ENCODE peak calls at places on chromosomes 2 and 18, in six cellular contexts. One of them, this sample, is unnamed.

GRCh38 chr2:42041377-42042127 is 6.3 kb upstream of the PKDCC start:
- DNase-seq in stimulated activated CD4-positive, alpha-beta T cell treated with anti-CD3 and anti-CD28 coated beads, Interleukin-4, amount 100 ng/mL, for 1 hour: no peak
- DNase-seq in DMS153: no peak
- DNase-seq in astrocyte of the spinal cord: no peak
- DNase-seq in NCI-H1694 treated with DMSO at 0.1 percent for 48 hours: no peak
- DNase-seq in ovary: no peak
- DNase-seq in this sample: no peak

GRCh38 chr2:22817197-22817596 is 567.8 kb upstream of the KLHL29 start:
- DNase-seq in stimulated activated CD4-positive, alpha-beta T cell treated with anti-CD3 and anti-CD28 coated beads, Interleukin-4, amount 100 ng/mL, for 1 hour: no peak
- DNase-seq in DMS153: no peak
- DNase-seq in astrocyte of the spinal cord: no peak
- DNase-seq in NCI-H1694 treated with DMSO at 0.1 percent for 48 hours: no peak
- DNase-seq in ovary: no peak
- DNase-seq in this sample: no peak

GRCh38 chr2:190405995-190406394 is 2.2 kb upstream of the MFSD6 start:
- DNase-seq in stimulated activated CD4-positive, alpha-beta T cell treated with anti-CD3 and anti-CD28 coated beads, Interleukin-4, amount 100 ng/mL, for 1 hour: no peak
- DNase-seq in DMS153: no peak
- DNase-seq in astrocyte of the spinal cord: no peak
- DNase-seq in NCI-H1694 treated with DMSO at 0.1 percent for 48 hours: no peak
- DNase-seq in ovary: no peak
- DNase-seq in this sample: no peak

GRCh38 chr2:61658841-61659780 is 121.0 kb upstream of the XPO1 start:
- DNase-seq in stimulated activated CD4-positive, alpha-beta T cell treated with anti-CD3 and anti-CD28 coated beads, Interleukin-4, amount 100 ng/mL, for 1 hour: no peak
- DNase-seq in DMS153: no peak
- DNase-seq in astrocyte of the spinal cord: peak; percentile 47
- DNase-seq in NCI-H1694 treated with DMSO at 0.1 percent for 48 hours: no peak
- DNase-seq in ovary: no peak
- DNase-seq in this sample: no peak

GRCh38 chr2:31889044-31889443 is 121.8 kb downstream of the MEMO1 start:
- DNase-seq in stimulated activated CD4-positive, alpha-beta T cell treated with anti-CD3 and anti-CD28 coated beads, Interleukin-4, amount 100 ng/mL, for 1 hour: no peak
- DNase-seq in DMS153: no peak
- DNase-seq in astrocyte of the spinal cord: no peak
- DNase-seq in NCI-H1694 treated with DMSO at 0.1 percent for 48 hours: no peak
- DNase-seq in ovary: no peak
- DNase-seq in this sample: no peak

GRCh38 chr18:67621025-67621713 is 104.6 kb upstream of the DSEL start:
- DNase-seq in stimulated activated CD4-positive, alpha-beta T cell treated with anti-CD3 and anti-CD28 coated beads, Interleukin-4, amount 100 ng/mL, for 1 hour: no peak
- DNase-seq in DMS153: no peak
- DNase-seq in astrocyte of the spinal cord: no peak
- DNase-seq in NCI-H1694 treated with DMSO at 0.1 percent for 48 hours: no peak
- DNase-seq in ovary: no peak
- DNase-seq in this sample: no peak

GRCh38 chr2:151007365-151007764 is 254.3 kb downstream of the RBM43 start:
- DNase-seq in stimulated activated CD4-positive, alpha-beta T cell treated with anti-CD3 and anti-CD28 coated beads, Interleukin-4, amount 100 ng/mL, for 1 hour: no peak
- DNase-seq in DMS153: no peak
- DNase-seq in astrocyte of the spinal cord: peak; percentile 27
- DNase-seq in NCI-H1694 treated with DMSO at 0.1 percent for 48 hours: no peak
- DNase-seq in ovary: no peak
- DNase-seq in this sample: no peak

GRCh38 chr2:240422683-240423329 is 12.7 kb upstream of the GPC1 start:
- DNase-seq in stimulated activated CD4-positive, alpha-beta T cell treated with anti-CD3 and anti-CD28 coated beads, Interleukin-4, amount 100 ng/mL, for 1 hour: no peak
- DNase-seq in DMS153: no peak
- DNase-seq in astrocyte of the spinal cord: no peak
- DNase-seq in NCI-H1694 treated with DMSO at 0.1 percent for 48 hours: no peak
- DNase-seq in ovary: no peak
- DNase-seq in this sample: no peak

GRCh38 chr2:138877421-138877820 is 97.2 kb upstream of the NXPH2 start:
- DNase-seq in stimulated activated CD4-positive, alpha-beta T cell treated with anti-CD3 and anti-CD28 coated beads, Interleukin-4, amount 100 ng/mL, for 1 hour: no peak
- DNase-seq in DMS153: no peak
- DNase-seq in astrocyte of the spinal cord: no peak
- DNase-seq in NCI-H1694 treated with DMSO at 0.1 percent for 48 hours: no peak
- DNase-seq in ovary: no peak
- DNase-seq in this sample: no peak

GRCh38 chr2:120861576-120862191 is 126.0 kb downstream of the GLI2 start:
- DNase-seq in stimulated activated CD4-positive, alpha-beta T cell treated with anti-CD3 and anti-CD28 coated beads, Interleukin-4, amount 100 ng/mL, for 1 hour: no peak
- DNase-seq in DMS153: no peak
- DNase-seq in astrocyte of the spinal cord: peak; percentile 56
- DNase-seq in NCI-H1694 treated with DMSO at 0.1 percent for 48 hours: no peak
- DNase-seq in ovary: no peak
- DNase-seq in this sample: no peak

GRCh38 chr2:31337197-31337596 is 77.3 kb downstream of the XDH start:
- DNase-seq in stimulated activated CD4-positive, alpha-beta T cell treated with anti-CD3 and anti-CD28 coated beads, Interleukin-4, amount 100 ng/mL, for 1 hour: no peak
- DNase-seq in DMS153: no peak
- DNase-seq in astrocyte of the spinal cord: peak; percentile 13
- DNase-seq in NCI-H1694 treated with DMSO at 0.1 percent for 48 hours: no peak
- DNase-seq in ovary: no peak
- DNase-seq in this sample: no peak

GRCh38 chr18:49151482-49151881 is 200.7 kb upstream of the SMAD7 start:
- DNase-seq in stimulated activated CD4-positive, alpha-beta T cell treated with anti-CD3 and anti-CD28 coated beads, Interleukin-4, amount 100 ng/mL, for 1 hour: no peak
- DNase-seq in DMS153: no peak
- DNase-seq in astrocyte of the spinal cord: no peak
- DNase-seq in NCI-H1694 treated with DMSO at 0.1 percent for 48 hours: no peak
- DNase-seq in ovary: no peak
- DNase-seq in this sample: no peak

GRCh38 chr2:27050996-27051901 is at the start of gene AGBL5:
- DNase-seq in stimulated activated CD4-positive, alpha-beta T cell treated with anti-CD3 and anti-CD28 coated beads, Interleukin-4, amount 100 ng/mL, for 1 hour: peak; percentile 93
- DNase-seq in DMS153: peak; percentile 93
- DNase-seq in astrocyte of the spinal cord: peak; percentile 94
- DNase-seq in NCI-H1694 treated with DMSO at 0.1 percent for 48 hours: peak; percentile 95
- DNase-seq in ovary: peak; percentile 99
- DNase-seq in this sample: peak; percentile 98

This sample was measured in CD8-positive, alpha-beta memory T cell.